ENCODE peak calls at places on chromosome 2, in four cellular contexts. F, D, K and G are unnamed samples.

GRCh38 chr2:58826795-58827194 is 585.7 kb upstream of the FANCL start:
- DNase-seq in F (no peak), D (no peak), K (no peak), G (no peak)

GRCh38 chr2:149065236-149065635 is 26.7 kb downstream of the LYPD6B start:
- DNase-seq in F (no peak), D (no peak), K (peak), G (no peak)

GRCh38 chr2:95077893-95078603 is 43.6 kb downstream of the MRPS5 start:
- DNase-seq in F (no peak), D (no peak), K (no peak), G (no peak)

GRCh38 chr2:30039101-30039500 is 107.7 kb upstream of the YPEL5 start:
- DNase-seq in F (no peak), D (no peak), K (no peak), G (no peak)

GRCh38 chr2:135745545-135745944 is 3.9 kb downstream of the UBXN4 start:
- DNase-seq in F (no peak), D (no peak), K (peak), G (no peak)

GRCh38 chr2:47528874-47529273 is 125.9 kb downstream of the MSH2 start:
- DNase-seq in F (no peak), D (no peak), K (no peak), G (no peak)

GRCh38 chr2:181371195-181371594 is 86.0 kb upstream of the ITGA4 start:
- DNase-seq in F (no peak), D (no peak), K (no peak), G (no peak)

GRCh38 chr2:20940481-20940795 is 103.4 kb downstream of the APOB start:
- DNase-seq in F (no peak), D (no peak), K (no peak), G (no peak)

GRCh38 chr2:172613035-172613434 is 57.1 kb downstream of the PDK1 start:
- DNase-seq in F (peak), D (no peak), K (no peak), G (no peak)

GRCh38 chr2:106147665-106148064 is 46.4 kb downstream of the UXS1 start:
- DNase-seq in F (no peak), D (no peak), K (peak), G (no peak)

GRCh38 chr2:192126912-192127311 is 67.8 kb downstream of the TMEFF2 start:
- DNase-seq in F (no peak), D (no peak), K (peak), G (no peak)

GRCh38 chr2:204183608-204184007 is 247.0 kb downstream of the ICOS start:
- DNase-seq in F (no peak), D (no peak), K (peak), G (no peak)

GRCh38 chr2:191230174-191230573 is 15.0 kb upstream of the MYO1B start:
- DNase-seq in F (no peak), D (no peak), K (peak), G (no peak)

GRCh38 chr2:46915281-46915810 is at the start of gene MCFD2:
- DNase-seq in F (no peak), D (peak), K (peak), G (no peak)

GRCh38 chr2:54285451-54285850 is 29.4 kb upstream of the TSPYL6 start:
- DNase-seq in F (no peak), D (no peak), K (no peak), G (no peak)

GRCh38 chr2:1091895-1092585 is 141.4 kb downstream of the SNTG2 start:
- DNase-seq in F (no peak), D (no peak), K (peak), G (no peak)

GRCh38 chr2:173962583-173963110 is 2.5 kb downstream of the SP3 start:
- DNase-seq in F (no peak), D (no peak), K (no peak), G (no peak)

GRCh38 chr2:162282765-162283425 is 35.6 kb downstream of the IFIH1 start:
- DNase-seq in F (no peak), D (no peak), K (no peak), G (no peak)

GRCh38 chr2:7625392-7626138 is 708.4 kb downstream of the RNF144A start:
- DNase-seq in F (no peak), D (no peak), K (no peak), G (no peak)

GRCh38 chr2:99545066-99545465 is 55.2 kb upstream of the REV1 start:
- DNase-seq in F (no peak), D (no peak), K (peak), G (no peak)

GRCh38 chr2:124778076-124778475 is 753.0 kb downstream of the CNTNAP5 start:
- DNase-seq in F (no peak), D (no peak), K (peak), G (no peak)

GRCh38 chr2:231181848-231182247 is 16.6 kb upstream of the ARMC9 start:
- DNase-seq in F (no peak), D (peak), K (peak), G (peak)

GRCh38 chr2:64987963-64988419 is 1.2 kb upstream of the SLC1A4 start:
- DNase-seq in F (no peak), D (no peak), K (peak), G (no peak)

GRCh38 chr2:178111743-178112142 is 494 bp upstream of the RBM45 start:
- DNase-seq in F (no peak), D (no peak), K (no peak), G (no peak)

GRCh38 chr2:207161724-207162123 is 4.0 kb downstream of the KLF7 start:
- DNase-seq in F (no peak), D (no peak), K (peak), G (no peak)

GRCh38 chr2:32457814-32458213 is 101.0 kb downstream of the BIRC6 start:
- DNase-seq in F (no peak), D (no peak), K (no peak), G (no peak)

GRCh38 chr2:38480617-38481016 is 103.5 kb upstream of the ATL2 start:
- DNase-seq in F (no peak), D (no peak), K (no peak), G (no peak)

GRCh38 chr2:218286570-218287459 is 5.5 kb downstream of the TMBIM1 start:
- DNase-seq in F (peak), D (peak), K (peak), G (peak)

GRCh38 chr2:209900638-209901037 is 101.8 kb upstream of the RPE start:
- DNase-seq in F (no peak), D (no peak), K (no peak), G (no peak)

GRCh38 chr2:40210968-40211353 is 240.9 kb downstream of the SLC8A1 start:
- DNase-seq in F (no peak), D (no peak), K (no peak), G (no peak)

GRCh38 chr2:2613279-2614199 is 282.5 kb upstream of the MYT1L start:
- DNase-seq in F (peak), D (peak), K (peak), G (peak)

GRCh38 chr2:113390133-113390849 is 47.2 kb upstream of the ZNG1B start:
- DNase-seq in F (peak), D (no peak), K (peak), G (peak)

GRCh38 chr2:126884861-126885481 is 13.7 kb upstream of the TEX51 start:
- DNase-seq in F (no peak), D (no peak), K (no peak), G (no peak)

GRCh38 chr2:126885701-126886121 is 13.0 kb upstream of the TEX51 start:
- DNase-seq in F (no peak), D (no peak), K (no peak), G (no peak)

GRCh38 chr2:126886906-126887280 is 11.8 kb upstream of the TEX51 start:
- DNase-seq in F (no peak), D (no peak), K (no peak), G (no peak)

GRCh38 chr2:126887506-126887905 is 11.2 kb upstream of the TEX51 start:
- DNase-seq in F (no peak), D (no peak), K (no peak), G (no peak)

GRCh38 chr2:126886201-126886905 is 12.3 kb upstream of the TEX51 start:
- DNase-seq in F (peak), D (peak), K (peak), G (no peak)
- H3K4me3 ChIP-seq in F (peak), D (peak), K (no peak), G (no peak)

GRCh38 chr2:23482607-23483006 is 97.6 kb downstream of the KLHL29 start:
- DNase-seq in F (no peak), D (no peak), K (no peak), G (no peak)
- TF ChIP-seq CTCF in F (no peak), D (no peak), K (no peak), G (no peak)

GRCh38 chr2:69846182-69847067 is 17.0 kb downstream of the GMCL1 start:
- DNase-seq in F (no peak), D (no peak), K (no peak), G (no peak)
- H3K4me3 ChIP-seq in F (no peak), D (no peak), K (no peak), G (no peak)

GRCh38 chr2:240259201-240259923 is 118.9 kb upstream of the OTOS start:
- DNase-seq in F (no peak), D (peak), K (no peak), G (no peak)
- TF ChIP-seq CTCF in F (no peak), D (no peak), K (no peak), G (no peak)

GRCh38 chr2:23375448-23375847 is 9.5 kb upstream of the KLHL29 start:
- DNase-seq in F (peak), D (no peak), K (peak), G (no peak)
- H3K4me3 ChIP-seq in F (no peak), D (no peak), K (no peak), G (no peak)